ENCODE peak calls at places on chromosome 10, in five cellular contexts. V is uterus, T is IMR-90, X is spleen, S is body of pancreas. F is an unnamed sample.

GRCh38 chr10:124539935-124540641 is 78.5 kb downstream of the LHPP start:
- DNase-seq in V (peak; percentile 75), T (peak; percentile 18), X (peak; percentile 95), S (peak; percentile 52), F (no peak)

GRCh38 chr10:75108684-75109458 is 2.6 kb upstream of the SAMD8 start:
- DNase-seq in V (no peak), T (no peak), X (no peak), S (peak; percentile 37), F (no peak)

GRCh38 chr10:96511044-96511945 is 2.4 kb downstream of the TLL2 start:
- DNase-seq in V (no peak), T (peak; percentile 17), X (no peak), S (peak; percentile 48), F (no peak)

GRCh38 chr10:97788552-97789442 is 17.0 kb upstream of the SFRP5 start:
- DNase-seq in V (no peak), T (no peak), X (no peak), S (peak; percentile 89), F (no peak)

GRCh38 chr10:94631077-94631476 is 52.5 kb upstream of the CYP2C18 start:
- DNase-seq in V (no peak), T (no peak), X (no peak), S (no peak), F (no peak)

GRCh38 chr10:45061982-45062381 is 61.3 kb downstream of the ZNF22 start:
- DNase-seq in V (no peak), T (no peak), X (no peak), S (no peak), F (no peak)

GRCh38 chr10:102652170-102652926 is 8.1 kb downstream of the TRIM8 start:
- DNase-seq in V (no peak), T (no peak), X (no peak), S (no peak), F (no peak)

GRCh38 chr10:114902151-114902550 is 35.8 kb upstream of the TRUB1 start:
- DNase-seq in V (no peak), T (peak; percentile 22), X (no peak), S (no peak), F (no peak)

GRCh38 chr10:43944742-43945730 is 296.4 kb upstream of the ZNF32 start:
- DNase-seq in V (no peak), T (no peak), X (peak; percentile 28), S (no peak), F (peak; percentile 49)

GRCh38 chr10:24305551-24306506 is 96.9 kb downstream of the KIAA1217 start:
- DNase-seq in V (no peak), T (peak; percentile 47), X (no peak), S (no peak), F (peak; percentile 46)

GRCh38 chr10:34047389-34047788 is 712.9 kb upstream of the NRP1 start:
- DNase-seq in V (no peak), T (no peak), X (no peak), S (no peak), F (no peak)

GRCh38 chr10:132058111-132058745 is 7.5 kb upstream of the JAKMIP3 start:
- DNase-seq in V (no peak), T (no peak), X (peak; percentile 59), S (no peak), F (no peak)

GRCh38 chr10:124996127-124996853 is 54.4 kb downstream of the ZRANB1 start:
- DNase-seq in V (peak; percentile 17), T (no peak), X (peak; percentile 74), S (peak; percentile 11), F (no peak)

GRCh38 chr10:110803830-110804338 is 67.8 kb upstream of the PDCD4 start:
- DNase-seq in V (peak; percentile 72), T (peak; percentile 24), X (peak; percentile 79), S (peak; percentile 63), F (no peak)

GRCh38 chr10:128854965-128855364 is 612.1 kb upstream of the MGMT start:
- DNase-seq in V (peak; percentile 77), T (no peak), X (no peak), S (peak; percentile 61), F (no peak)

GRCh38 chr10:122780391-122780790 is 65.3 kb downstream of the CUZD1 start:
- DNase-seq in V (no peak), T (no peak), X (no peak), S (no peak), F (no peak)

GRCh38 chr10:122590158-122590557 is 29.6 kb downstream of the DMBT1 start:
- DNase-seq in V (no peak), T (no peak), X (no peak), S (no peak), F (no peak)

GRCh38 chr10:79982861-79983260 is 34.0 kb upstream of the SFTPD start:
- DNase-seq in V (no peak), T (no peak), X (no peak), S (peak; percentile 21), F (no peak)

GRCh38 chr10:89217057-89217990 is 10.2 kb upstream of the CH25H start:
- DNase-seq in V (peak; percentile 63), T (peak; percentile 74), X (no peak), S (peak; percentile 63), F (no peak)

GRCh38 chr10:96880575-96880974 is 48.5 kb downstream of the LCOR start:
- DNase-seq in V (no peak), T (no peak), X (no peak), S (no peak), F (no peak)

GRCh38 chr10:25758511-25758910 is 175.5 kb upstream of the MYO3A start:
- DNase-seq in V (no peak), T (no peak), X (no peak), S (no peak), F (no peak)

DNA sequence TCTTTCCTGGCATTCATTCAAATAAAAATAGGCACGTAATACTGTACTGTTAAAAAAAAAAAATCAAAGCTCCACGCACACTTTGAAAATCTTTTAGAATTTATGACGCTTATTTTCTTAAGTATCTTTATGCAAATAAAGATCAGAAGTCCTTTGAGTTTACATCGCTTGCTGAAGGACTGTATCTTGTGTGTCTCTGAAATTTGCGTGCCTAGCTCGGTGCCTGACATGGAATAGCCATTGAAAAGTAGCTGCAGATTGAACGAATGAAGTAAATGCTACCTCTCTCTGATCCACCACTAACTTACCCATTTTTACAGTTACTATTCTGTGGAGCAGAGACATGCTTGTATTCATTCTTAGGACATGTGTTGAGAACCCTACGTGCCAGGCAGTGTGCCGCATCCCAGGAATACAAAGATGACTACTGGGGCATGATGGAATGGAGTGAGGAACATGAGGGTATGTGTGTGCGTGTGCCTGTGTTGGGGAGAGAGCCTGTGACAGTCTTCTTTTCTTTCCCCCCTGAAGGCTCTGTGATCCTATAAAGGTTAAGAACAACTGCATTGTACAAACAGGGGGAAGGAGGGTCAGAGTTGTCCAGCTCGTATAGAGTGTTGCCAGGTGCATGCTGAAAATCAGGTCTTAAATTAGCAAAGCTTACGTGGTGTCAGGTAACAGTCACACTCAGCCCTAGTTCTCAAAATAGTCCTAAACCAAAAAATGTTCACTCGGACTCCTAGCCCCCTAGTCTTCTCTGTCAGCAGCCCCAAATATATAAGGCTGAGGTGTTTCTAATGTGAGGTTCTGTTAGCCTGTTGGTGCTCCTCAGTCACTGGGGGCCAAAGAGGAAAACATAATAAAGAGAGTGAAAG is 161.8 kb downstream of the CELF2 start:
- DNase-seq in V (no peak), T (no peak), X (no peak), S (no peak), F (no peak)
- TF ChIP-seq POLR2A in V (no peak), T (no peak), X (no peak), S (no peak), F (no peak)

GRCh38 chr10:49691588-49691987 is 12.1 kb downstream of the C10orf53 start:
- DNase-seq in V (no peak), T (no peak), X (no peak), S (no peak), F (peak; percentile 76)

GRCh38 chr10:49690673-49691356 is 11.4 kb downstream of the C10orf53 start:
- DNase-seq in V (no peak), T (peak; percentile 25), X (no peak), S (no peak), F (no peak)

GRCh38 chr10:49696311-49696710 is 16.9 kb downstream of the C10orf53 start:
- DNase-seq in V (no peak), T (no peak), X (no peak), S (no peak), F (no peak)

GRCh38 chr10:49698679-49699078 is 19.2 kb downstream of the C10orf53 start:
- DNase-seq in V (no peak), T (no peak), X (no peak), S (no peak), F (no peak)

GRCh38 chr10:49694466-49694865 is 15.0 kb downstream of the C10orf53 start:
- DNase-seq in V (no peak), T (no peak), X (peak; percentile 48), S (no peak), F (no peak)
- H3K27me3 ChIP-seq in V (no peaks in the 10 kb centered on the region), T (peaks cover 27% of the 10 kb centered on the region), X (no peaks in the 10 kb centered on the region), S (peaks cover 6% of the 10 kb centered on the region), F (no peaks in the 10 kb centered on the region)

DNA sequence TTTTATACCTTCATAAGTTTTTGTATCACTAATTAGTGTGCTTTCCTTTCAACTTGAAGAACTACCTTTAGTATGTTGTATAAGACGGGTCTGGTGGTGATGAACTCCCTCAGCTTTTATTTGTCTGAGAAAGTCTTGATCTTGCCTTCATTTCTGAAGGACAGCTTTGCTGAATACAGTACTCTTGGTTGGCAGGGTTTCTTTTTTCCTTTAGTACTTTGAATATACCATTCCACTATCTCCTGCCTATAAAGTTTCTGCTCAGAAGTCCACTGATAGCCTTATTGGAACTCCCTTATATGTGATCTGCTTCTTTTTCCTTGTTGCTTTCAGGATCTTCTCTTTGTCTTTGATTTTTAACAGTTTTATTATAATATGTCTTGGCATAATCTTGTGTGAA is 230.9 kb downstream of the HPSE2 start:
- DNase-seq in V (no peak), T (no peak), X (no peak), S (no peak), F (no peak)
- TF ChIP-seq CTCF in V (no peak), T (no peak), X (no peak), S (no peak), F (no peak)

GRCh38 chr10:59903871-59904270 is 2.5 kb downstream of the CCDC6 start:
- DNase-seq in V (no peak), T (peak; percentile 22), X (no peak), S (no peak), F (no peak)

GRCh38 chr10:59906417-59907202 is at the start of gene CCDC6:
- DNase-seq in V (peak; percentile 92), T (peak; percentile 90), X (peak; percentile 98), S (peak; percentile 95), F (no peak)

GRCh38 chr10:59905735-59906416 is 480 bp downstream of the CCDC6 start:
- DNase-seq in V (no peak), T (no peak), X (peak; percentile 89), S (no peak), F (no peak)

GRCh38 chr10:59904431-59905065 is 1.8 kb downstream of the CCDC6 start:
- DNase-seq in V (no peak), T (no peak), X (no peak), S (no peak), F (no peak)

DNA sequence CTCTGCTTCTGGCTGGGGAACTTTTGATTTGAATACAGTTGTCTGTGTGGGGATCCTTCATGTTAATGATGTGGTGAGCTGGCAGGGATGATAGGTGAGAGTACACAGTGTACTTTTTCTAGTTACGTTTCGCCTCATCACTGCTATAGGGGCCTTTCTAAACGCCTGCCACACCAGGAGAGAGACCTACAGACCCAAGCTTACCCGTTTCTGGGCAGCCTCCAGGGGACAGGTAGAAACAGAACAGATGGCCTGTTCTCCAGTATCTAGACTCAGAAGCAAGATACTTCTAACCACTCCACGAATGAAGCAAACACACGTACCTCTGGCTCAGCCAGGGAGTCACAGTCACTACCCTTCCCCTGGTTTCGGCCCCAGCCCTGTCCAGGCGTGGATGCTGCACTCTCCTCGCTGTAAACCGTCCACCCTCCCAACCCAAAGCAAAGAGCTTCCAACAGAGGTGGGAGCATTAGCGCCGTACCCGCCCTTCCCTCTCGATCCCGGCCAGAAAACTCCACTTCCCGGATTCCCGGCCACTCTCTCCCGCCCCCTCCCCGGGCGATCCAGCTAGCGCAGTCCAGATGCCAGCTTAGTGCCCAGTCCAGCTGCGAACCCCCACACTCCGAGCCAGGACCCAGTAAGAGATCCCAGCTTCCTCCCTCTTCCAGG is 1.2 kb downstream of the CCDC6 start:
- DNase-seq in V (peak; percentile 44), T (peak; percentile 16), X (peak; percentile 86), S (peak; percentile 59), F (no peak)
- TF ChIP-seq POLR2A in V (no peak), T (no peak), X (no peak), S (peak; percentile 49), F (no peak)

F was measured in vagina.